ENCODE peak calls at places on chromosomes 11 and 22, in five cellular contexts. S, I, U, J and W are unnamed samples.
A peak's percentile ranks its signal among the peaks of the same experiment; 100 is the strongest.

GRCh38 chr11:118272001-118272400 is 7.9 kb upstream of the MPZL2 start:
- DNase-seq in J (no peak), I (no peak), U (no peak), S (no peak), W (no peak)

GRCh38 chr11:19595840-19596751 is 116.5 kb upstream of the NAV2 start:
- DNase-seq in S (no peak), U (no peak), I (no peak), J (peak; percentile 90), W (no peak)

GRCh38 chr11:2156416-2157182 is 4.4 kb downstream of the INS start:
- DNase-seq in J (peak; percentile 26), I (no peak), U (peak; percentile 29), S (no peak), W (peak; percentile 82)

GRCh38 chr11:19561011-19561410 is 151.6 kb upstream of the NAV2 start:
- DNase-seq in U (no peak), J (peak; percentile 24), I (no peak), S (no peak), W (no peak)

GRCh38 chr11:69479591-69480271 is 1.7 kb upstream of the LINC01488 start:
- DNase-seq in I (no peak), J (no peak), S (no peak), U (no peak), W (no peak)

GRCh38 chr11:8906629-8907028 is 4.4 kb upstream of the AKIP1 start:
- DNase-seq in J (peak; percentile 84), U (peak; percentile 8), S (no peak), I (no peak), W (no peak)

GRCh38 chr11:71144010-71144409 is 108.4 kb downstream of the SHANK2 start:
- DNase-seq in J (no peak), I (no peak), S (no peak), U (no peak), W (no peak)

GRCh38 chr22:32005453-32005852 is 37.6 kb upstream of the SLC5A1 start:
- DNase-seq in J (peak; percentile 25), I (no peak), S (no peak), U (no peak), W (no peak)

GRCh38 chr11:124930799-124931198 is 5.0 kb downstream of the HEPACAM start:
- DNase-seq in U (no peak), I (no peak), S (no peak), J (no peak), W (no peak)

GRCh38 chr11:77191823-77192495 is 63.9 kb downstream of the MYO7A start:
- DNase-seq in I (no peak), J (peak; percentile 20), U (peak; percentile 10), S (no peak), W (no peak)

GRCh38 chr11:36016709-36017108 is 72.8 kb downstream of the LDLRAD3 start:
- DNase-seq in S (no peak), I (no peak), J (no peak), U (no peak), W (no peak)

GRCh38 chr11:82682003-82682751 is 51.5 kb downstream of the FAM181B start:
- DNase-seq in S (no peak), U (peak; percentile 46), I (no peak), J (peak; percentile 75), W (no peak)

GRCh38 chr11:119983816-119984215 is 154.1 kb downstream of the TRIM29 start:
- DNase-seq in J (no peak), U (no peak), S (no peak), I (no peak), W (no peak)

GRCh38 chr11:26286472-26287066 is 45.4 kb upstream of the ANO3 start:
- DNase-seq in S (no peak), I (no peak), J (peak; percentile 37), U (peak; percentile 49), W (no peak)

GRCh38 chr11:133939558-133939957 is 17.2 kb downstream of the IGSF9B start:
- DNase-seq in I (no peak), S (no peak), J (no peak), U (no peak), W (no peak)

GRCh38 chr11:14904745-14905103 is 12.7 kb upstream of the CYP2R1 start:
- DNase-seq in U (no peak), S (peak; percentile 95), J (peak; percentile 25), I (no peak), W (peak; percentile 92)

GRCh38 chr11:44568706-44569473 is 3.4 kb downstream of the CD82 start:
- DNase-seq in I (no peak), J (peak; percentile 98), U (no peak), S (no peak), W (peak; percentile 79)